ENCODE peak calls at places on chromosomes 7 and 10, in nine cellular contexts. O is GM23248; G is lung; K is CD8-positive, alpha-beta memory T cell; T is dorsolateral prefrontal cortex; F is CD4-positive, alpha-beta memory T cell; Y is upper lobe of right lung; C is Karpas-422; W is heart right ventricle. M is an unnamed sample.

GRCh38 chr10:23994459-23995046 is 214.4 kb upstream of the KIAA1217 start:
- DNase-seq in O (peak), G (peak), K (no peak), T (peak), F (no peak), Y (no peak), C (peak), W (peak), M (no peak)

GRCh38 chr10:52451817-52452216 is 137.7 kb downstream of the DKK1 start:
- DNase-seq in O (peak), G (no peak), K (no peak), T (no peak), F (no peak), Y (no peak), C (no peak), W (no peak), M (no peak)

GRCh38 chr10:75403144-75404022 is 1.8 kb upstream of the ZNF503 start:
- DNase-seq in O (peak), G (peak), K (no peak), T (no peak), F (no peak), Y (peak), C (no peak), W (peak), M (no peak)

GRCh38 chr10:124708246-124708779 is 35.9 kb downstream of the FAM53B start:
- DNase-seq in O (no peak), G (no peak), K (no peak), T (no peak), F (no peak), Y (no peak), C (no peak), W (no peak), M (no peak)

GRCh38 chr7:2062648-2063047 is 170.1 kb downstream of the MAD1L1 start:
- DNase-seq in O (no peak), G (no peak), K (no peak), T (no peak), F (no peak), Y (no peak), C (no peak), W (no peak), M (no peak)

GRCh38 chr10:77201135-77202111 is 436.2 kb downstream of the KCNMA1 start:
- DNase-seq in O (no peak), G (no peak), K (no peak), T (no peak), F (no peak), Y (no peak), C (no peak), W (no peak), M (no peak)

GRCh38 chr10:51215956-51216834 is 141.9 kb downstream of the PRKG1 start:
- DNase-seq in O (peak), G (no peak), K (no peak), T (no peak), F (no peak), Y (no peak), C (no peak), W (no peak), M (no peak)

GRCh38 chr10:31362023-31362641 is 43.1 kb downstream of the ZEB1 start:
- DNase-seq in O (no peak), G (no peak), K (no peak), T (no peak), F (no peak), Y (no peak), C (no peak), W (no peak), M (peak)

GRCh38 chr10:105797234-105797890 is 1156.3 kb downstream of the SORCS3 start:
- DNase-seq in O (peak), G (no peak), K (no peak), T (no peak), F (no peak), Y (no peak), C (peak), W (no peak), M (no peak)

DNA sequence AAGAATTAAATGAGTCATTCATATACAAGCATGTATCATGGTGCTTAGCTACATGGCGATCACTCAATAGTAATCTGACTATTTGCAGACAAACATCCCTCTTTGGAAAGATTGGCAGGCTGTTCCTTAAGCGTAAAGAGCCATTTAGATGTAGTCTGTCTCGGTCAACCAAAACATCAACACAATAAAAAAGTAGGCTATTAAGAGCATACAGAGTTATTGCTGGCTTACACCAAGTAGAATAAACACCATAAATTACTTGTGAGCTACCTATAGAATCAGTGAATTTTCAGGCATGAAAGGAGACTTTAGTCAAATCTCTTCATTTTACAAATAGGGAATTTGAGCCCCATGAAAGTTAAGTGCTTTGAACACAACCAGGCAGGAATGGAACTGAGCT is 171.7 kb upstream of the FAM171A1 start:
- DNase-seq in O (peak), G (no peak), K (no peak), T (no peak), F (no peak), Y (no peak), C (no peak), W (no peak), M (no peak)
- H3K27ac ChIP-seq in O (no peak), G (no peak), K (no peak), T (no peak), F (no peak), Y (no peak), C (no peak), W (no peak), M (no peak)

GRCh38 chr10:29607576-29607975 is 27.2 kb downstream of the SVIL start:
- DNase-seq in O (no peak), G (no peak), K (no peak), T (no peak), F (no peak), Y (no peak), C (no peak), W (no peak), M (no peak)

GRCh38 chr10:29610876-29611647 is 23.7 kb downstream of the SVIL start:
- DNase-seq in O (no peak), G (no peak), K (no peak), T (no peak), F (no peak), Y (no peak), C (no peak), W (no peak), M (no peak)

GRCh38 chr10:29608062-29608461 is 26.7 kb downstream of the SVIL start:
- DNase-seq in O (no peak), G (no peak), K (no peak), T (no peak), F (no peak), Y (no peak), C (no peak), W (peak), M (no peak)

GRCh38 chr10:29609696-29610095 is 25.1 kb downstream of the SVIL start:
- DNase-seq in O (no peak), G (no peak), K (no peak), T (no peak), F (no peak), Y (no peak), C (no peak), W (no peak), M (no peak)

DNA sequence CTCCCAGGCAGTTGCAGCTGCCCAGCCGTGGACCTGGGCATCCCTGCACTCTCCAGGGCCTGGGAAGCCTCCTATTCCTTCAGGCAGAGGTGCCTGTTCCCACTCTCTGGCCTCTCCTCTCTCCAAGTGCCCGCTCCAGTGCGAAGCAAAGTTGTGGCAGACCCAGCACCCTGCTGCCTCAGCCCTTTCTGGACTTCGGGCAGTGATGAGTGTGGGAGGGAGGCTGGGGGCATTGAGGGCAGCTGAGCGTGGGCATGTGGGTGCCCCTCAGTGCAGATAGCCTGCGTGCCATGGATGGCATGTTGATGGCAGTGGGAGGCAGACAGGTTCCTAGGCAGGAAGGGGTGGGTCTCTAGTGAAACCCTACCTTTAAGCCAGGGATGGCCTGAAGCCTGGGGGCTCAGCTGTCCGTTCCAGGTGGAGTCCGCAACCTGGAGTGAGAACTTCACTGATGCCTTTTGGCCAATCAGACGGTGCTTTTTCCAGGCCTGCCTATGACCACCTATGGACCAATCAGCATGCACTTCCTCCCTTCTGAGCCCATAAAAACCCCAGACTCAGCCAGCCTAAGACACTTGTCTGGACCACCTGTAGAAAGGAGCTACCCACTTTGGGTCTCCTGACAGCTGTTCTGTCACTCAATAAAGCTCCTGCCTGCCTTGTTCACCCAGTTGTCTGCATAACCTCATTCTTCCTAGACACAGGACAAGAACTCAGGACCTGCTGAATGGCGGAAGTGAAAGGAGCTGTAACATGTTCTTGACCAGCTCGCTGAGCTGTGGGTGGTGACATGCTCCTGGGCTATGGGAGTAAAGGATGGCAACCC is 26.1 kb downstream of the SVIL start:
- DNase-seq in O (no peak), G (no peak), K (no peak), T (no peak), F (no peak), Y (no peak), C (no peak), W (no peak), M (no peak)
- H3K4me3 ChIP-seq in O (no peak), G (no peak), K (no peak), T (no peak), F (no peak), Y (no peak), C (no peak), W (no peak), M (no peak)

DNA sequence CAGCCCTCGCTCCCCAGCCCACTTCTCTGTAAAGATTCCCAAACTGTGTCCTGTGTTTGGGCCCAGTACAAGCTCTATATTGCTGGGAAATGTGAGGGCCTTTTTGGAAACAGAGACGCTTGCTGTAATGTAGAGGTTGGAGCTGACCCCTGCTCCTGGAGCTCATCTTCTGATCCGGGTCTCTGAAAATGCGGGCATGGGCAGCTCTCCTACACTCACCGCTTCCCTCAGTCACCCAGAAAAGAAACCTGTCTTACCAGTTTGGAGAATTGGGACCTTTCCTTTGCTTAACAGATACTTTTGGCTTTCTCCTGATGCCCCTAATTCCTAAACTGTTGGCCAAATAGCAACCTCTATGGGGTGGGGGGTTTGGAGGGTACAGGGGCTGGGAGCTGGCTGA is 18.2 kb downstream of the BAG3 start:
- DNase-seq in O (no peak), G (no peak), K (no peak), T (no peak), F (no peak), Y (no peak), C (no peak), W (no peak), M (no peak)
- H3K27ac ChIP-seq in O (no peak), G (peak), K (no peak), T (no peak), F (no peak), Y (no peak), C (no peak), W (peak), M (peak)

GRCh38 chr7:110922906-110923305 is 168.0 kb upstream of the LRRN3 start:
- DNase-seq in O (peak), G (no peak), K (no peak), T (no peak), F (no peak), Y (no peak), C (no peak), W (no peak), M (peak)
- H3K4me3 ChIP-seq in O (no peak), G (no peak), K (no peak), T (no peak), F (no peak), Y (no peak), C (no peak), W (no peak), M (no peak)

GRCh38 chr7:66119502-66119901 is 4.9 kb downstream of the CRCP start:
- DNase-seq in O (no peak), G (no peak), K (no peak), T (no peak), F (no peak), Y (no peak), C (no peak), W (no peak), M (no peak)
- H3K27ac ChIP-seq in O (no peak), G (no peak), K (no peak), T (no peak), F (no peak), Y (no peak), C (no peak), W (no peak), M (no peak)